ENCODE peak calls at places on chromosomes 13 and 19, in nine cellular contexts. A is AG04450, Q is upper lobe of right lung, P is tibial nerve, F is HFF-Myc, X is GM12865, B is AG10803, L is fibroblast of mammary gland, U is right atrium auricular region. H is an unnamed sample.

GRCh38 chr19:15184776-15185175 is 16.0 kb downstream of the NOTCH3 start:
- DNase-seq in A (no peak), Q (no peak), P (no peak), F (no peak), X (no peak), B (no peak), L (no peak), U (no peak), H (no peak)

GRCh38 chr13:88031980-88032562 is 360.9 kb downstream of the SLITRK5 start:
- DNase-seq in A (no peak), Q (no peak), P (no peak), F (no peak), X (no peak), B (peak), L (peak), U (no peak), H (no peak)

GRCh38 chr19:35882074-35882832 is 13.9 kb downstream of the APLP1 start:
- DNase-seq in A (peak), Q (no peak), P (peak), F (peak), X (peak), B (peak), L (peak), U (no peak), H (peak)

GRCh38 chr19:11736696-11737095 is 2.0 kb downstream of the ZNF823 start:
- DNase-seq in A (no peak), Q (no peak), P (no peak), F (no peak), X (peak), B (peak), L (peak), U (peak), H (no peak)

GRCh38 chr13:62061751-62062150 is 646.1 kb upstream of the PCDH20 start:
- DNase-seq in A (no peak), Q (no peak), P (no peak), F (no peak), X (no peak), B (no peak), L (no peak), U (no peak), H (no peak)

GRCh38 chr13:102235689-102236088 is 166.2 kb downstream of the FGF14 start:
- DNase-seq in A (no peak), Q (no peak), P (no peak), F (no peak), X (no peak), B (no peak), L (no peak), U (no peak), H (no peak)

GRCh38 chr13:21124853-21125252 is 51.5 kb downstream of the SKA3 start:
- DNase-seq in A (no peak), Q (no peak), P (no peak), F (no peak), X (no peak), B (peak), L (no peak), U (no peak), H (no peak)

GRCh38 chr19:38528213-38528755 is 89.5 kb downstream of the MAP4K1 start:
- DNase-seq in A (no peak), Q (no peak), P (no peak), F (no peak), X (no peak), B (no peak), L (no peak), U (no peak), H (no peak)

GRCh38 chr19:11261902-11262839 is at the start of gene DOCK6:
- DNase-seq in A (no peak), Q (peak), P (no peak), F (no peak), X (peak), B (no peak), L (no peak), U (no peak), H (no peak)

GRCh38 chr19:40219721-40220276 is 1.6 kb upstream of the TTC9B start:
- DNase-seq in A (no peak), Q (no peak), P (no peak), F (no peak), X (no peak), B (peak), L (peak), U (no peak), H (no peak)

GRCh38 chr19:52648336-52648990 is 10.3 kb upstream of the ZNF83 start:
- DNase-seq in A (no peak), Q (no peak), P (no peak), F (no peak), X (no peak), B (peak), L (peak), U (no peak), H (peak)

GRCh38 chr19:1076951-1077350 is 10.0 kb downstream of the ARHGAP45 start:
- DNase-seq in A (no peak), Q (peak), P (no peak), F (no peak), X (peak), B (no peak), L (no peak), U (no peak), H (no peak)

GRCh38 chr19:44891016-44891882 is at the start of gene TOMM40:
- DNase-seq in A (no peak), Q (no peak), P (no peak), F (peak), X (peak), B (no peak), L (no peak), U (no peak), H (no peak)

GRCh38 chr19:58568731-58569130 is 4.4 kb downstream of the MZF1 start:
- DNase-seq in A (no peak), Q (peak), P (no peak), F (no peak), X (no peak), B (no peak), L (no peak), U (no peak), H (no peak)

GRCh38 chr13:23673867-23674605 is 103.8 kb downstream of the TNFRSF19 start:
- DNase-seq in A (no peak), Q (no peak), P (no peak), F (no peak), X (no peak), B (peak), L (no peak), U (no peak), H (no peak)

GRCh38 chr19:49506575-49507105 is 5.8 kb upstream of the FCGRT start:
- DNase-seq in A (no peak), Q (peak), P (peak), F (no peak), X (peak), B (no peak), L (peak), U (no peak), H (no peak)

GRCh38 chr13:49586717-49587116 is 1.4 kb upstream of the RCBTB1 start:
- DNase-seq in A (no peak), Q (no peak), P (no peak), F (no peak), X (no peak), B (no peak), L (peak), U (no peak), H (no peak)

GRCh38 chr19:51808333-51808986 is 13.5 kb downstream of the FPR3 start:
- DNase-seq in A (no peak), Q (no peak), P (no peak), F (peak), X (no peak), B (peak), L (peak), U (no peak), H (no peak)

GRCh38 chr19:51511353-51511752 is 9.8 kb upstream of the SIGLEC12 start:
- DNase-seq in A (no peak), Q (no peak), P (no peak), F (no peak), X (peak), B (no peak), L (peak), U (no peak), H (no peak)

GRCh38 chr13:49828452-49828851 is 36.0 kb upstream of the KPNA3 start:
- DNase-seq in A (no peak), Q (no peak), P (no peak), F (no peak), X (peak), B (no peak), L (no peak), U (no peak), H (no peak)

GRCh38 chr19:2354670-2355069 is 5.4 kb upstream of the TMPRSS9 start:
- DNase-seq in A (no peak), Q (no peak), P (no peak), F (no peak), X (no peak), B (no peak), L (no peak), U (no peak), H (no peak)

GRCh38 chr13:93227280-93227905 is 786 bp downstream of the GPC6 start:
- DNase-seq in A (no peak), Q (no peak), P (no peak), F (no peak), X (no peak), B (peak), L (peak), U (no peak), H (no peak)

GRCh38 chr13:27481766-27482165 is 31.4 kb upstream of the MTIF3 start:
- DNase-seq in A (no peak), Q (peak), P (no peak), F (no peak), X (peak), B (no peak), L (peak), U (peak), H (no peak)

GRCh38 chr13:71285700-71286099 is 581.3 kb downstream of the DACH1 start:
- DNase-seq in A (no peak), Q (no peak), P (no peak), F (no peak), X (peak), B (no peak), L (no peak), U (no peak), H (no peak)
- TF ChIP-seq CTCF in A (no peak), Q (peak), P (no peak), F (peak), X (peak), B (no peak), L (no peak), U (no peak), H (no peak)

GRCh38 chr13:73056054-73056962 is 2.5 kb upstream of the KLF5 start:
- DNase-seq in A (no peak), Q (no peak), P (no peak), F (peak), X (no peak), B (peak), L (peak), U (no peak), H (peak)
- H3K4me3 ChIP-seq in A (no peak), Q (no peak), P (no peak), F (no peak), X (no peak), B (no peak), L (no peak), U (no peak), H (no peak)

GRCh38 chr19:18396471-18397241 is 766 bp downstream of the LRRC25 start:
- DNase-seq in A (no peak), Q (no peak), P (no peak), F (no peak), X (no peak), B (no peak), L (no peak), U (no peak), H (no peak)

GRCh38 chr19:18397242-18398202 is at the start of gene LRRC25:
- DNase-seq in A (no peak), Q (peak), P (peak), F (no peak), X (peak), B (no peak), L (no peak), U (no peak), H (no peak)

GRCh38 chr19:18393836-18394235 is 3.6 kb downstream of the LRRC25 start:
- DNase-seq in A (no peak), Q (no peak), P (no peak), F (no peak), X (peak), B (no peak), L (no peak), U (no peak), H (no peak)

GRCh38 chr19:18401580-18402112 is 4.2 kb upstream of the LRRC25 start:
- DNase-seq in A (no peak), Q (no peak), P (peak), F (no peak), X (peak), B (peak), L (peak), U (no peak), H (no peak)

GRCh38 chr19:18399008-18399407 is 1.6 kb upstream of the LRRC25 start:
- DNase-seq in A (no peak), Q (no peak), P (peak), F (no peak), X (no peak), B (peak), L (peak), U (no peak), H (no peak)
- TF ChIP-seq CTCF in A (no peak), Q (no peak), P (no peak), F (no peak), X (no peak), B (no peak), L (no peak), U (no peak), H (no peak)

DNA sequence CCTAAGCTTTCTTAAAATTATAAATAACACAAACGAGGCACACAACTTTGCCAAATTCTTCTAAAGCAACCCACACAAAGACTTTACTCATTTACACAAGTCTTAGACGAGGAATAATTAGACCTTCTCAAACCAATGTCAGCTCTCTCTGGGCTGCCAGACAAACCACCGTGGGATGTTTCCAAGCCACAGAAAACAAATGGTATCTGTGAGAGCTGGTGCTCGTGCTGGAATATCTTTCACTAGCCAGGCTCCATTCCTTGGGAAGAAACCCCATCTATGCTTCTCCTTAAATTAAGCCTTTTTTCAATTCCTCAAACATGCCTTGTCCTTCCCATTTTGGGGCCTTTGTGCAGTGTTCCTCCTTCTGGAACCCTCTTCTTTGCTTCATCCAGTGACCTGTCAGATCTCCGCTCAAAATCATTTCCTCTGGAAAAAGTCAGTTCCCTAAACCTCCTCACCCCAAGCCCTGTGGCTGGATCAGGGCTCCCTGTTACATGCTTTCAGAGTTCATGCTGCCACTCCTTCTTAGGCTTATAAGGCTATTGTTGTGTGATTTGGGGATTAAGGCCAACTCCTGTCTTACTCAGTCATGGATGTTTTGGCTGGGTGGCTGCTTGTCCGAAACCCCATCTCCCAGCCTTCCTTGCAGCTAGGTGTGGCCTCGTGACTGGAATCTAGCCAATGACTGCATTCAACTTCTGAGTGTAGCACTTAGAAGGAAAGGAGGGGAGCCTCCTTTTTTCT is 64.2 kb upstream of the GTF2F2 start:
- DNase-seq in A (no peak), Q (no peak), P (peak), F (peak), X (no peak), B (peak), L (peak), U (no peak), H (no peak)
- H3K4me3 ChIP-seq in A (no peak), Q (no peak), P (no peak), F (peak), X (no peak), B (peak), L (peak), U (no peak), H (no peak)

DNA sequence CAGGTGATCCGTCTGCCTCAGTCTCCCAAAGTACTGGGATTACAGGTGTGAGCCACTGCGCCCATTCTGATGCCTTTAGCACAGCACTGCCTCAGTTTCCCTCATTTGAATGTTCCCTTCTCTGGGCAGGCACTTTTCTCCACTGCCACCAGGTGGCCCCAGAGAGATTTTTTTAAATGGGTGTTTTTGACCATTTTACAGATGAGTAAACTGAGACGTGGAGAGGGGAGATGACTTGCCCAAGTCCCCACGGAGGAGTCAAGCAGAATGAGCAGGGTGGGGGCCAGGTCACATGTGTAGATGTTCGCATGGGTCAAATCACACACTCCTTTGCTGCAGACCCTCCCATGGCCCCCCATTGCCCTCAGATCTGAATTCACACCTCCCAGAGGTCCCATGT is 3.2 kb upstream of the PDE4C start:
- DNase-seq in A (no peak), Q (no peak), P (no peak), F (no peak), X (no peak), B (no peak), L (no peak), U (no peak), H (no peak)
- TF ChIP-seq CTCF in A (peak), Q (peak), P (peak), F (peak), X (peak), B (peak), L (peak), U (no peak), H (no peak)

GRCh38 chr13:75960538-75960994 is 324.4 kb downstream of the LMO7 start:
- DNase-seq in A (no peak), Q (no peak), P (no peak), F (no peak), X (peak), B (no peak), L (no peak), U (no peak), H (no peak)
- H3K4me3 ChIP-seq in A (no peak), Q (no peak), P (no peak), F (no peak), X (no peak), B (no peak), L (no peak), U (no peak), H (no peak)

H was measured in AG04449.